ENCODE peak calls at places on chromosome 19, in eight cellular contexts. W is endothelial cell of umbilical vein, K is transverse colon, Q is sigmoid colon, D is adrenal gland, H is right lobe of liver, N is thoracic aorta, X is fibroblast of lung. B is an unnamed sample.

GRCh38 chr19:33998739-33999345 is 173.5 kb upstream of the LSM14A start:
- DNase-seq in N (no peak), Q (no peak), D (no peak), W (peak; percentile 21), X (peak; percentile 6), H (no peak), K (no peak), B (no peak)

GRCh38 chr19:33493401-33494275 is 28.0 kb downstream of the PEPD start:
- DNase-seq in K (no peak), W (no peak), X (no peak), N (no peak), Q (peak; percentile 56), H (peak; percentile 14), D (no peak), B (no peak)

GRCh38 chr19:42282036-42282762 is 13.1 kb downstream of the CIC start:
- DNase-seq in X (peak; percentile 52), W (no peak), D (no peak), N (no peak), Q (peak; percentile 76), H (peak; percentile 36), K (no peak), B (peak; percentile 71)

GRCh38 chr19:2240881-2241760 is 4.5 kb downstream of the SF3A2 start:
- DNase-seq in W (no peak), K (no peak), H (no peak), Q (no peak), D (no peak), X (no peak), N (no peak), B (no peak)

GRCh38 chr19:37855098-37855497 is 51.3 kb downstream of the WDR87 start:
- DNase-seq in N (no peak), K (peak; percentile 8), W (peak; percentile 29), D (no peak), X (peak; percentile 70), H (no peak), Q (no peak), B (no peak)

GRCh38 chr19:36436531-36436930 is 18.1 kb upstream of the ZFP82 start:
- DNase-seq in K (no peak), N (no peak), Q (no peak), H (no peak), W (no peak), X (no peak), D (no peak), B (no peak)

GRCh38 chr19:2302319-2303208 is 5.4 kb downstream of the LINGO3 start:
- DNase-seq in Q (peak; percentile 79), W (peak; percentile 36), K (peak; percentile 52), X (peak; percentile 46), D (peak; percentile 67), N (no peak), H (peak; percentile 51), B (no peak)

GRCh38 chr19:13441810-13442512 is 64.3 kb downstream of the CACNA1A start:
- DNase-seq in K (peak; percentile 20), W (peak; percentile 39), N (no peak), Q (no peak), X (peak; percentile 37), H (peak; percentile 21), D (peak; percentile 18), B (peak; percentile 33)

GRCh38 chr19:40613669-40614594 is 12.8 kb downstream of the LTBP4 start:
- DNase-seq in H (peak; percentile 66), W (no peak), K (peak; percentile 91), D (peak; percentile 82), X (peak; percentile 89), N (no peak), Q (peak; percentile 95), B (peak; percentile 86)

GRCh38 chr19:8491574-8491973 is 10.9 kb downstream of the PRAM1 start:
- DNase-seq in H (no peak), X (no peak), Q (no peak), K (no peak), N (no peak), W (no peak), D (no peak), B (no peak)

GRCh38 chr19:28569132-28570114 is 643.5 kb downstream of the UQCRFS1 start:
- DNase-seq in Q (no peak), N (no peak), H (peak; percentile 49), D (no peak), W (no peak), X (no peak), K (no peak), B (no peak)

GRCh38 chr19:12676384-12676792 is 5.3 kb downstream of the DHPS start:
- DNase-seq in N (no peak), K (peak; percentile 86), Q (peak; percentile 89), X (peak; percentile 56), H (peak; percentile 85), W (peak; percentile 60), D (peak; percentile 89), B (peak; percentile 70)

GRCh38 chr19:28465317-28466086 is 747.4 kb downstream of the UQCRFS1 start:
- DNase-seq in N (no peak), Q (peak; percentile 29), W (no peak), D (no peak), H (no peak), K (no peak), X (peak; percentile 62), B (no peak)

GRCh38 chr19:55489711-55490477 is 1.7 kb downstream of the SSC5D start:
- DNase-seq in Q (peak; percentile 71), H (no peak), W (no peak), X (no peak), D (no peak), N (no peak), K (no peak), B (peak; percentile 33)

GRCh38 chr19:1396019-1396767 is 5.1 kb downstream of the GAMT start:
- DNase-seq in X (no peak), D (no peak), K (no peak), W (no peak), N (no peak), H (no peak), Q (no peak), B (no peak)

GRCh38 chr19:57191141-57192063 is at the start of gene ZNF264:
- DNase-seq in D (peak; percentile 90), H (peak; percentile 90), N (peak; percentile 54), W (peak; percentile 90), K (peak; percentile 92), X (peak; percentile 87), Q (peak; percentile 95), B (peak; percentile 94)
- TF ChIP-seq CTCF in D (no peak), H (no peak), N (no peak), W (no peak), K (no peak), X (no peak), Q (no peak), B (no peak)

GRCh38 chr19:5487222-5487621 is 32.0 kb downstream of the ZNRF4 start:
- DNase-seq in D (no peak), Q (no peak), N (no peak), H (no peak), X (no peak), W (no peak), K (no peak), B (no peak)

GRCh38 chr19:5484398-5485285 is 29.4 kb downstream of the ZNRF4 start:
- DNase-seq in D (no peak), N (no peak), H (peak; percentile 77), X (peak; percentile 71), Q (no peak), K (no peak), W (no peak), B (no peak)

GRCh38 chr19:5489511-5489910 is 34.3 kb downstream of the ZNRF4 start:
- DNase-seq in Q (no peak), X (no peak), W (no peak), K (no peak), D (no peak), H (no peak), N (no peak), B (no peak)

GRCh38 chr19:5481957-5482356 is 26.7 kb downstream of the ZNRF4 start:
- DNase-seq in K (no peak), H (no peak), W (no peak), Q (no peak), D (no peak), X (no peak), N (no peak), B (no peak)

DNA sequence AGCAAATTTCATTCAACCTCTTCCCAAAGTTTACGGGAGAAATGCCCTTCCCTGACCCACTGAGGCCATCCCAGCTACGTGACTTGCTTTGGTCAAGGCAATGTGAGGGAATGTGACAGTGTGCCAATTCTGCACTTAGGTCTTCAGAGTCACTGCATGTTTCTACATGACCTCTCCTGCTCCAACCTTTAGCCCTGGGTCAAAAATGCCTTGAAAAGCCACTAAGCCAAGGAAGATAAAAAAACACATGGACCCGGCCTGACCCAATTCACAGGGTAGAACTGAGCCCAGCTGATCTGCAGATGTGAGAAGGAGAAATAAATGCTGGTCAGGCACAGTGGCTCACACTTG is 30.0 kb downstream of the ZNRF4 start:
- DNase-seq in K (no peak), X (no peak), H (peak; percentile 27), W (no peak), Q (no peak), N (no peak), D (no peak), B (no peak)
- H3K4me3 ChIP-seq in K (no peak overlapping the region), X (no peak overlapping the region), H (no peak overlapping the region), W (no peak overlapping the region), Q (no peak overlapping the region), N (no peak overlapping the region), D (no peak overlapping the region), B (no peak overlapping the region)

GRCh38 chr19:18440421-18440877 is 2.5 kb upstream of the ISYNA1 start:
- DNase-seq in X (no peak), D (no peak), N (no peak), Q (no peak), H (no peak), K (no peak), W (no peak), B (peak; percentile 38)
- TF ChIP-seq CTCF in X (peak; percentile 23), D (no peak), N (no peak), Q (no peak), H (peak; percentile 21), K (no peak), W (peak; percentile 27), B (no peak)

GRCh38 chr19:4602173-4602788 is 37.0 kb upstream of the TNFAIP8L1 start:
- DNase-seq in K (no peak), D (no peak), Q (no peak), H (no peak), W (no peak), X (no peak), N (no peak), B (no peak)

GRCh38 chr19:4600893-4601292 is 38.4 kb upstream of the TNFAIP8L1 start:
- DNase-seq in Q (no peak), X (no peak), W (no peak), H (no peak), N (no peak), D (no peak), K (no peak), B (no peak)

GRCh38 chr19:4598712-4599111 is 39.2 kb upstream of the SEMA6B start:
- DNase-seq in K (no peak), D (no peak), X (no peak), W (no peak), Q (no peak), H (no peak), N (no peak), B (no peak)

GRCh38 chr19:4597975-4598671 is 38.6 kb upstream of the SEMA6B start:
- DNase-seq in N (no peak), K (peak; percentile 40), Q (no peak), X (no peak), H (peak; percentile 70), W (no peak), D (peak; percentile 64), B (no peak)

DNA sequence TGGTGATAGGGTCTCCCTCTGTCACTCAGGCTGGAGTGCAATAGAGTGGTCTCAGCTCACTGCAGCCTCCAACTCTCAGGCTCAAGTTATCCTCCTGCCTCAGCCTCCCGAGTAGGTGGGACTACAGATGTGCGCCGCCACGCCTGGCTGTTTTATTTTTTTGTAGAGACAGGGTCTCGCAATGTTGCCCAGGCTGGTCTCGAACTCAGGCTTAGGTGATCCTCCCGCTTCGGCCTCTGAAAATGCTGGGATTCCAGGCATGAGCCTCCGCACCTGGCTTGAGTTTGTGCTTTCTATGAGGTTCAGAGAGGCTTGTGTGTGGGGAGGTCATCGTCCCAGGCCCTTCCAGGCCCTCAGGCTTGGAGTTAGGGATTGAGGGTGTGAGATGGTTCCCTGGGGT is 39.2 kb upstream of the TNFAIP8L1 start:
- DNase-seq in K (no peak), W (no peak), Q (no peak), D (no peak), H (no peak), N (no peak), X (no peak), B (no peak)
- H3K4me3 ChIP-seq in K (no peak overlapping the region), W (no peak overlapping the region), Q (no peak overlapping the region), D (no peak overlapping the region), H (no peak overlapping the region), N (no peak overlapping the region), X (no peak overlapping the region), B (no peak overlapping the region)